ENCODE peak calls at places on chromosomes 16 and 17, in six cellular contexts. One of them, this sample, is unnamed.

GRCh38 chr17:38706625-38707298 is 1.7 kb downstream of the MLLT6 start:
- DNase-seq in astrocyte: no peak
- DNase-seq in effector memory CD4-positive, alpha-beta T cell: peak; percentile 10
- DNase-seq in lower lobe of right lung: no peak
- DNase-seq in PC-3: no peak
- DNase-seq in thoracic aorta: no peak
- DNase-seq in this sample: no peak

GRCh38 chr17:72392056-72393010 is 271.5 kb downstream of the SOX9 start:
- DNase-seq in astrocyte: peak; percentile 75
- DNase-seq in effector memory CD4-positive, alpha-beta T cell: no peak
- DNase-seq in lower lobe of right lung: no peak
- DNase-seq in PC-3: peak; percentile 86
- DNase-seq in thoracic aorta: no peak
- DNase-seq in this sample: no peak

GRCh38 chr17:1001640-1002411 is 4.9 kb downstream of the TIMM22 start:
- DNase-seq in astrocyte: peak; percentile 72
- DNase-seq in effector memory CD4-positive, alpha-beta T cell: no peak
- DNase-seq in lower lobe of right lung: no peak
- DNase-seq in PC-3: no peak
- DNase-seq in thoracic aorta: no peak
- DNase-seq in this sample: no peak

GRCh38 chr16:79169239-79169638 is 431.3 kb downstream of the MAF start:
- DNase-seq in astrocyte: no peak
- DNase-seq in effector memory CD4-positive, alpha-beta T cell: no peak
- DNase-seq in lower lobe of right lung: no peak
- DNase-seq in PC-3: no peak
- DNase-seq in thoracic aorta: no peak
- DNase-seq in this sample: peak; percentile 84

GRCh38 chr16:71840052-71840451 is 5.7 kb upstream of the ATXN1L start:
- DNase-seq in astrocyte: no peak
- DNase-seq in effector memory CD4-positive, alpha-beta T cell: no peak
- DNase-seq in lower lobe of right lung: no peak
- DNase-seq in PC-3: no peak
- DNase-seq in thoracic aorta: no peak
- DNase-seq in this sample: no peak

GRCh38 chr16:69089091-69089912 is 16.2 kb upstream of the HAS3 start:
- DNase-seq in astrocyte: peak; percentile 38
- DNase-seq in effector memory CD4-positive, alpha-beta T cell: no peak
- DNase-seq in lower lobe of right lung: peak; percentile 51
- DNase-seq in PC-3: no peak
- DNase-seq in thoracic aorta: no peak
- DNase-seq in this sample: no peak

GRCh38 chr17:929547-929946 is 50.0 kb downstream of the NXN start:
- DNase-seq in astrocyte: no peak
- DNase-seq in effector memory CD4-positive, alpha-beta T cell: no peak
- DNase-seq in lower lobe of right lung: no peak
- DNase-seq in PC-3: no peak
- DNase-seq in thoracic aorta: no peak
- DNase-seq in this sample: no peak

GRCh38 chr16:8583199-8583598 is 7.1 kb downstream of the TMEM114 start:
- DNase-seq in astrocyte: peak; percentile 4
- DNase-seq in effector memory CD4-positive, alpha-beta T cell: no peak
- DNase-seq in lower lobe of right lung: no peak
- DNase-seq in PC-3: peak; percentile 4
- DNase-seq in thoracic aorta: no peak
- DNase-seq in this sample: no peak

GRCh38 chr17:36746654-36747053 is 145.3 kb downstream of the MRM1 start:
- DNase-seq in astrocyte: no peak
- DNase-seq in effector memory CD4-positive, alpha-beta T cell: no peak
- DNase-seq in lower lobe of right lung: no peak
- DNase-seq in PC-3: no peak
- DNase-seq in thoracic aorta: no peak
- DNase-seq in this sample: no peak

GRCh38 chr17:9228408-9229159 is 207.3 kb downstream of the NTN1 start:
- DNase-seq in astrocyte: peak; percentile 99
- DNase-seq in effector memory CD4-positive, alpha-beta T cell: no peak
- DNase-seq in lower lobe of right lung: no peak
- DNase-seq in PC-3: no peak
- DNase-seq in thoracic aorta: no peak
- DNase-seq in this sample: no peak

GRCh38 chr16:50438041-50438437 is 69.3 kb upstream of the BRD7 start:
- DNase-seq in astrocyte: no peak
- DNase-seq in effector memory CD4-positive, alpha-beta T cell: no peak
- DNase-seq in lower lobe of right lung: no peak
- DNase-seq in PC-3: no peak
- DNase-seq in thoracic aorta: no peak
- DNase-seq in this sample: no peak

GRCh38 chr17:56785997-56786680 is 47.6 kb downstream of the C17orf67 start:
- DNase-seq in astrocyte: no peak
- DNase-seq in effector memory CD4-positive, alpha-beta T cell: no peak
- DNase-seq in lower lobe of right lung: no peak
- DNase-seq in PC-3: peak; percentile 83
- DNase-seq in thoracic aorta: no peak
- DNase-seq in this sample: no peak

GRCh38 chr16:67158637-67159600 is 790 bp downstream of the TRADD start:
- DNase-seq in astrocyte: no peak
- DNase-seq in effector memory CD4-positive, alpha-beta T cell: peak; percentile 81
- DNase-seq in lower lobe of right lung: peak; percentile 79
- DNase-seq in PC-3: peak; percentile 49
- DNase-seq in thoracic aorta: no peak
- DNase-seq in this sample: peak; percentile 77

GRCh38 chr17:72486806-72487205 is 366.0 kb downstream of the SOX9 start:
- DNase-seq in astrocyte: no peak
- DNase-seq in effector memory CD4-positive, alpha-beta T cell: no peak
- DNase-seq in lower lobe of right lung: no peak
- DNase-seq in PC-3: no peak
- DNase-seq in thoracic aorta: no peak
- DNase-seq in this sample: no peak

GRCh38 chr17:58121925-58122324 is 26.3 kb upstream of the OR4D1 start:
- DNase-seq in astrocyte: peak; percentile 12
- DNase-seq in effector memory CD4-positive, alpha-beta T cell: peak; percentile 25
- DNase-seq in lower lobe of right lung: no peak
- DNase-seq in PC-3: peak; percentile 77
- DNase-seq in thoracic aorta: no peak
- DNase-seq in this sample: peak; percentile 18

DNA sequence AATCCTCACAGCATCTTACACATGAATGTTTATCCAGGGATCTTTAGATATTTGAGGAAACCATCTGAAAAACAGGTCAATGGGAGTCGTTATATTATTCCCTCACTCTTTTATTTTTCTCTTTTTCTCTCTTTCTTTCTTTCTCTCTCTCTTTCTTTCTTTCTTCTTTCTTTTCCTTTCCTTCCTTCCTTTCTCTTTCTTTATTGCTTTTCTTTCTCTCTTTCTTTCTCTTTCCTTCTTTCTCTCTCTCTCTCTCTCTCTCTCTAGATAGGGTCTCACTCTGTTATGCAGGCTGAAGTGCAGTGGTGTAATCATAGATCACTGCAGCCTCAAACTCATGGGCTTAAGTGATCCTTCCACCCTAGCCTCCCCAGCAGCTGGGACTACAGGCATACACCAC is 20.3 kb upstream of the OR4D1 start:
- DNase-seq in astrocyte: no peak
- DNase-seq in effector memory CD4-positive, alpha-beta T cell: no peak
- DNase-seq in lower lobe of right lung: no peak
- DNase-seq in PC-3: no peak
- DNase-seq in thoracic aorta: no peak
- DNase-seq in this sample: no peak
- H3K27me3 ChIP-seq in astrocyte: peaks cover 11% of the 10 kb centered on the region
- H3K27me3 ChIP-seq in effector memory CD4-positive, alpha-beta T cell: no peaks in the 10 kb centered on the region
- H3K27me3 ChIP-seq in lower lobe of right lung: peaks cover 5% of the 10 kb centered on the region
- H3K27me3 ChIP-seq in PC-3: peaks cover 63% of the 10 kb centered on the region
- H3K27me3 ChIP-seq in thoracic aorta: no peaks in the 10 kb centered on the region
- H3K27me3 ChIP-seq in this sample: peaks cover 12% of the 10 kb centered on the region

GRCh38 chr16:1021553-1022160 is 40.1 kb downstream of the SOX8 start:
- DNase-seq in astrocyte: no peak
- DNase-seq in effector memory CD4-positive, alpha-beta T cell: no peak
- DNase-seq in lower lobe of right lung: no peak
- DNase-seq in PC-3: no peak
- DNase-seq in thoracic aorta: no peak
- DNase-seq in this sample: no peak

GRCh38 chr16:1020591-1020990 is 39.0 kb downstream of the SOX8 start:
- DNase-seq in astrocyte: no peak
- DNase-seq in effector memory CD4-positive, alpha-beta T cell: no peak
- DNase-seq in lower lobe of right lung: no peak
- DNase-seq in PC-3: no peak
- DNase-seq in thoracic aorta: no peak
- DNase-seq in this sample: no peak

GRCh38 chr16:1019934-1020305 is 38.4 kb downstream of the SOX8 start:
- DNase-seq in astrocyte: no peak
- DNase-seq in effector memory CD4-positive, alpha-beta T cell: no peak
- DNase-seq in lower lobe of right lung: no peak
- DNase-seq in PC-3: no peak
- DNase-seq in thoracic aorta: no peak
- DNase-seq in this sample: no peak

GRCh38 chr16:1024126-1024525 is 42.6 kb downstream of the SOX8 start:
- DNase-seq in astrocyte: no peak
- DNase-seq in effector memory CD4-positive, alpha-beta T cell: no peak
- DNase-seq in lower lobe of right lung: no peak
- DNase-seq in PC-3: no peak
- DNase-seq in thoracic aorta: no peak
- DNase-seq in this sample: no peak

GRCh38 chr16:1022466-1022865 is 40.9 kb downstream of the SOX8 start:
- DNase-seq in astrocyte: no peak
- DNase-seq in effector memory CD4-positive, alpha-beta T cell: no peak
- DNase-seq in lower lobe of right lung: no peak
- DNase-seq in PC-3: no peak
- DNase-seq in thoracic aorta: no peak
- DNase-seq in this sample: no peak
- H3K27me3 ChIP-seq in astrocyte: peaks cover 35% of the 10 kb centered on the region
- H3K27me3 ChIP-seq in effector memory CD4-positive, alpha-beta T cell: peaks cover 7% of the 10 kb centered on the region
- H3K27me3 ChIP-seq in lower lobe of right lung: peaks cover 38% of the 10 kb centered on the region
- H3K27me3 ChIP-seq in PC-3: peaks cover 8% of the 10 kb centered on the region
- H3K27me3 ChIP-seq in thoracic aorta: no peaks in the 10 kb centered on the region
- H3K27me3 ChIP-seq in this sample: no peaks in the 10 kb centered on the region

GRCh38 chr17:74920306-74920620 is 2.8 kb downstream of the USH1G start:
- DNase-seq in astrocyte: no peak
- DNase-seq in effector memory CD4-positive, alpha-beta T cell: no peak
- DNase-seq in lower lobe of right lung: no peak
- DNase-seq in PC-3: no peak
- DNase-seq in thoracic aorta: no peak
- DNase-seq in this sample: no peak
- H3K27me3 ChIP-seq in astrocyte: peaks cover 33% of the 10 kb centered on the region
- H3K27me3 ChIP-seq in effector memory CD4-positive, alpha-beta T cell: peaks cover 30% of the 10 kb centered on the region
- H3K27me3 ChIP-seq in lower lobe of right lung: peaks cover 67% of the 10 kb centered on the region
- H3K27me3 ChIP-seq in PC-3: peaks cover 28% of the 10 kb centered on the region
- H3K27me3 ChIP-seq in thoracic aorta: peaks cover 4% of the 10 kb centered on the region
- H3K27me3 ChIP-seq in this sample: peaks cover 8% of the 10 kb centered on the region

GRCh38 chr16:57345021-57345420 is 13.6 kb upstream of the CCL22 start:
- DNase-seq in astrocyte: no peak
- DNase-seq in effector memory CD4-positive, alpha-beta T cell: no peak
- DNase-seq in lower lobe of right lung: no peak
- DNase-seq in PC-3: no peak
- DNase-seq in thoracic aorta: no peak
- DNase-seq in this sample: no peak
- H3K27me3 ChIP-seq in astrocyte: peaks cover 34% of the 10 kb centered on the region
- H3K27me3 ChIP-seq in effector memory CD4-positive, alpha-beta T cell: peaks cover 3% of the 10 kb centered on the region
- H3K27me3 ChIP-seq in lower lobe of right lung: no peaks in the 10 kb centered on the region
- H3K27me3 ChIP-seq in PC-3: no peaks in the 10 kb centered on the region
- H3K27me3 ChIP-seq in thoracic aorta: no peaks in the 10 kb centered on the region
- H3K27me3 ChIP-seq in this sample: peaks cover 30% of the 10 kb centered on the region

DNA sequence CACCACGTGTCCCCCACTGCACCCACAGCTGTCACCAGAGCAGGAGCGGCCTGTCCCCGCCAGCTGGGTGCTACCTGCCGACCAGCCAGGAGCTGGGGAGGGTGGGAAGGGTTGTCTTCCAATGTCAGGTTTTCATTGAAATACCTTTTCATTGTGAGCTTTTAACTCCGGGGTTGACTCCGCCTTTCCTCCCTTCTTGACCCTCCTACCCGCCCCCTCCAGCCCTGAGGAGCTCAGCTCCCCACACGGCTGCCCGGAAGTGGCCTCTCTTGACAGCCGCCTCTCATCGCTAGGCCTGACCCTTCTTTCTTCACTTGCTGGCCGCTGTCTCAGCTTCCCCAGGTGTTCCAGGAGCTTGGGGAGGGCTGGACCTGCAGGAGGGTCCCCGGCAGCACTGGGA is 21.2 kb upstream of the GNG13 start:
- DNase-seq in astrocyte: no peak
- DNase-seq in effector memory CD4-positive, alpha-beta T cell: no peak
- DNase-seq in lower lobe of right lung: no peak
- DNase-seq in PC-3: no peak
- DNase-seq in thoracic aorta: no peak
- DNase-seq in this sample: no peak
- H3K27me3 ChIP-seq in astrocyte: peaks cover 38% of the 10 kb centered on the region
- H3K27me3 ChIP-seq in effector memory CD4-positive, alpha-beta T cell: no peaks in the 10 kb centered on the region
- H3K27me3 ChIP-seq in lower lobe of right lung: peaks cover 32% of the 10 kb centered on the region
- H3K27me3 ChIP-seq in PC-3: no peaks in the 10 kb centered on the region
- H3K27me3 ChIP-seq in thoracic aorta: no peaks in the 10 kb centered on the region
- H3K27me3 ChIP-seq in this sample: no peaks in the 10 kb centered on the region